ENCODE peak calls at places on chromosomes 13 and 19, in seven cellular contexts. Z is upper lobe of left lung; V is CD8-positive, alpha-beta memory T cell; K is neuronal stem cell; C is WERI-Rb-1; Q is endodermal cell; J is cardiac muscle cell. N is an unnamed sample. For H3K9me3, the result is how much of the 10 kb centered on the place peaks cover.

GRCh38 chr13:111646464-111646855 is 326.0 kb downstream of the TEX29 start:
- DNase-seq in Z (peak), V (no peak), K (no peak), C (no peak), Q (no peak), J (no peak), N (no peak)

GRCh38 chr13:50448535-50448981 is 394.9 kb downstream of the DLEU7 start:
- DNase-seq in Z (no peak), V (no peak), K (no peak), C (no peak), Q (no peak), J (no peak), N (no peak)

GRCh38 chr13:95403349-95404140 is 102.3 kb upstream of the ABCC4 start:
- DNase-seq in Z (no peak), V (no peak), K (peak), C (no peak), Q (peak), J (peak), N (no peak)

GRCh38 chr13:61536443-61536842 is 120.8 kb upstream of the PCDH20 start:
- DNase-seq in Z (no peak), V (no peak), K (no peak), C (no peak), Q (no peak), J (no peak), N (no peak)

GRCh38 chr19:29667941-29668340 is 2.7 kb downstream of the PLEKHF1 start:
- DNase-seq in Z (peak), V (peak), K (no peak), C (no peak), Q (no peak), J (no peak), N (peak)

GRCh38 chr19:50008532-50008931 is 16.6 kb downstream of the VRK3 start:
- DNase-seq in Z (no peak), V (no peak), K (no peak), C (peak), Q (peak), J (peak), N (no peak)

GRCh38 chr13:62653371-62653770 is 1237.7 kb upstream of the PCDH20 start:
- DNase-seq in Z (no peak), V (no peak), K (no peak), C (no peak), Q (no peak), J (no peak), N (no peak)

GRCh38 chr19:6587093-6587820 is 3.7 kb downstream of the CD70 start:
- DNase-seq in Z (no peak), V (no peak), K (no peak), C (no peak), Q (peak), J (no peak), N (no peak)

GRCh38 chr13:99830931-99831330 is 140.6 kb downstream of the ZIC5 start:
- DNase-seq in Z (no peak), V (no peak), K (no peak), C (no peak), Q (peak), J (no peak), N (no peak)

DNA sequence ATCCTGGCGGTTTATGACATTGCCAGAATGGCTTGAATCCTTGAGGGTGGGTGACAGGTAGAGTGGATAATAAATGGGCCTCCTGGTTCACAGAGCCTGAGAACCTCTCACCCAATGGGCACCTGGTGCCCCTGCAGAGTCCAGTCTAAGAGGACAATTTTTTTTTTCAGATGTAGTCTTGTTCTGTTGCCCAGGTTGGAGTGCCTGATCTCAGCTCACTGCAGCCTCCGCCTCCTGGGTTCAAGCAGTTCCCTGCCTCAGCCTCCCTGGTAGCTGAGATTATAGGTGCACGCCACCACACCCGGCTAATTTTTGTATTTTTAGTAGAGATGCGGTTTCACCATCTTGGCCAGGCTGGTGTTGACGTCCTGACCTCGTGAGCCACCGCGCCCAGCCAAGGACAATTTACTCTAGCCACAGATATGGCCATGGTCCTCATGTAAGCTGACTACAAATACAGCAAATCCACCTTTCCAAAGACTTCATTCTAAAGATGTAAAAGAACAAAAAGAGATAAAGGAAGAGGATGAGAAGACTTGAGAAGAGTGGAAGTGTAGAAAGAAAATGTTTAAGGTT is 33.0 kb downstream of the COL4A2 start:
- DNase-seq in Z (no peak), V (no peak), K (no peak), C (no peak), Q (no peak), J (no peak), N (no peak)
- H3K27ac ChIP-seq in Z (peak), V (no peak), K (no peak), C (no peak), Q (no peak), J (peak), N (no peak)

GRCh38 chr19:17214531-17215124 is 529 bp upstream of the USE1 start:
- DNase-seq in Z (no peak), V (no peak), K (no peak), C (no peak), Q (peak), J (no peak), N (no peak)

GRCh38 chr19:17216058-17216670 is 1.0 kb downstream of the USE1 start:
- DNase-seq in Z (no peak), V (no peak), K (no peak), C (no peak), Q (no peak), J (no peak), N (no peak)

GRCh38 chr19:17215125-17215971 is at the start of gene USE1:
- DNase-seq in Z (peak), V (peak), K (peak), C (peak), Q (peak), J (peak), N (peak)

GRCh38 chr19:17211547-17212446 is 3.4 kb upstream of the USE1 start:
- DNase-seq in Z (no peak), V (no peak), K (no peak), C (no peak), Q (no peak), J (no peak), N (no peak)

DNA sequence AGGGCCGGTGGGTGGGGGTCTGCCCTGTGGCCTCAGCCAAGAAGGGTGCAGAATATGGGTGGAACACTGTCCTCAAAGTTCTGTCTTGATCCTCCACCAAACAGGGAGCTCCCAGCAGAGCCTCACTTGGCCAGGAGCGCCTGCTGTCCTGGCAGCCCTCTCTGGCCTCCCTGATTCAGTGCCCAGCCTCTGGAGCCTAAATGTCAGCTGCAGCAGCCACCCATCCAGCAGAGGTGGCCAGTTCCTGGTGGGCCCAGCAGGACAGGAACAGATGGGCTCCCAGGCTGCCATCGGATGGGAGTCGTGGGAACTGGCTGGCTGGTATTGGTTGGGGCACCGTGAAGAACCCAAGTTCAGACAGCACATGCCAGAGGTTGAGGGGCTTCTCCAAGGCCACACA is 1.8 kb upstream of the USE1 start:
- DNase-seq in Z (no peak), V (no peak), K (no peak), C (no peak), Q (no peak), J (no peak), N (no peak)
- H3K9me3 ChIP-seq in Z (under half), V (under half), K (under half), C (under half), Q (under half), J (under half), N (under half)

GRCh38 chr19:31261019-31261595 is 88.1 kb downstream of the TSHZ3 start:
- DNase-seq in Z (no peak), V (no peak), K (no peak), C (no peak), Q (peak), J (no peak), N (no peak)
- H3K27ac ChIP-seq in Z (no peak), V (no peak), K (no peak), C (no peak), Q (no peak), J (no peak), N (no peak)

GRCh38 chr19:34957830-34958751 is 5.9 kb downstream of the ZNF792 start:
- DNase-seq in Z (no peak), V (no peak), K (no peak), C (no peak), Q (no peak), J (no peak), N (no peak)
- H3K9me3 ChIP-seq in Z (half or more), V (half or more), K (under half), C (under half), Q (half or more), J (under half), N (half or more)

DNA sequence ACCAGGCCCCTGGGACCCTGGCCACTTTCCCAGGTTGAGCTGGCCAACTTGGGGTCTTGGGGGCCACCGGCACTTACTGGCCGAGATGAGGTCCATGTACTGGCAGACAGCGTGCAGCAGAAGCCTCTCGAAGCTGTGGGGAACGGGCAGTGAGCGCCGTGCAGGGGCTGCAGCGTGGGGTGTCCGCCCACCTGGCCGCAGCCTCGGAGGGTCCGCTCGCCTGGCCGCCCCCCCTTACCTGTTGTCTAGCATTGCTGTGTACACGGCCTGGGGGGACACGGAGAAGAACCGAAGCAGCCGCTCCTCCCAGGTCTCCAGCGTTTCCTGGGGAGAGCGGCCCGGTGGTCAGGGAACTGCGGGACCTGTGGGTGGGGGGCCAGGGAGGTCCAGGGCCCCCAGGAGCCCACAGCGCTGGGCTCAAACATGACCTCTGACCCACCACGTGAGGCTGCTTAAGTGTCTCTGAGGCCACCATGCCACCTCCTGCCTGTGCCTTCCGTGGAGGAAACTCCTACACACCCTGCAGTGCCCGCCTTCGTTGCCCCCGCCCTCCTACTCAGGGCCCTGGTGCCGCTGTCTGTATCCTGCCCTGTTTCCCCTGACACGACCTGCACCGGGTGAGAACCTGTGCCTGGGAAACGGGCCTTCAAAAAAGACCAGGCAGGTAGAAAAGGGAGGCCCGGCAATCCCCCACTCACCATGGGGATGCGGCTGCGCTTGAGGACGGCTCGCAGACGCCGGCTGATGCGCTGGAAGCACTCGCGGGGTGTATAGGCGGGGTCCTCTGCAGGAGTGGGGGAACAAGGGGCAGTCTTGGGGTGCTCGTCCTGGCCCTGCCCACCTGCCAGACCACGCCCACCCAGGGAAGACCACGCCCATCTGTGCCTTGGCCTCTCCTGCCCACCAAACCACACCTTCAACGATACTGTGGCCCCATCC is 6.3 kb downstream of the RNU6-9 start:
- DNase-seq in Z (no peak), V (no peak), K (no peak), C (no peak), Q (no peak), J (no peak), N (no peak)
- H3K27ac ChIP-seq in Z (no peak), V (no peak), K (no peak), C (no peak), Q (peak), J (no peak), N (peak)

DNA sequence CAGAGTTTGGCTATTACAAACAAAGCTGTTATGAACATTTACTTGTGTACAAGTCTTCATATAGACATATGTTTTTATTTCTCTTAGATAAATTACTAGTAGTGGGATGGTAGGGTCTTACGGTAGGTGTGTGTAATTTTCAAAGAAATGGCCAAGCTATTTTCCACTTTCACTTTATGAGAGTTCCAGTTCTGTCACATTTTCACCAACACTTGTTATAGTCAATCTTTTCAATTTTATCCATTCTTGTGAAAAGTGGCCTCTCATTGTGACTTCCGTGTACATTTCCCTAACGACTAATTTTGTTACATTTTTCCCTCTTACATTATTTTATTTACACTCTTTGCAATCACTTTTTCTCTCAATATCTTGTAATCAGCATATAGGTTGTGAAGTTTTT is 18.3 kb downstream of the MBD3L1 start:
- DNase-seq in Z (no peak), V (no peak), K (no peak), C (no peak), Q (no peak), J (no peak), N (no peak)
- H3K9me3 ChIP-seq in Z (under half), V (under half), K (under half), C (under half), Q (half or more), J (under half), N (under half)

GRCh38 chr19:11260996-11261395 is 1.3 kb downstream of the DOCK6 start:
- DNase-seq in Z (no peak), V (no peak), K (no peak), C (no peak), Q (no peak), J (no peak), N (no peak)

GRCh38 chr19:11263726-11264125 is 1.4 kb upstream of the DOCK6 start:
- DNase-seq in Z (no peak), V (no peak), K (no peak), C (no peak), Q (no peak), J (no peak), N (no peak)

GRCh38 chr19:11261902-11262839 is at the start of gene DOCK6:
- DNase-seq in Z (peak), V (no peak), K (peak), C (peak), Q (peak), J (peak), N (no peak)

GRCh38 chr19:11264452-11265176 is 2.3 kb upstream of the DOCK6 start:
- DNase-seq in Z (peak), V (no peak), K (no peak), C (no peak), Q (peak), J (no peak), N (no peak)

GRCh38 chr19:11261431-11261901 is 858 bp downstream of the DOCK6 start:
- DNase-seq in Z (no peak), V (no peak), K (no peak), C (peak), Q (peak), J (no peak), N (no peak)
- H3K27ac ChIP-seq in Z (peak), V (no peak), K (no peak), C (no peak), Q (no peak), J (no peak), N (no peak)

DNA sequence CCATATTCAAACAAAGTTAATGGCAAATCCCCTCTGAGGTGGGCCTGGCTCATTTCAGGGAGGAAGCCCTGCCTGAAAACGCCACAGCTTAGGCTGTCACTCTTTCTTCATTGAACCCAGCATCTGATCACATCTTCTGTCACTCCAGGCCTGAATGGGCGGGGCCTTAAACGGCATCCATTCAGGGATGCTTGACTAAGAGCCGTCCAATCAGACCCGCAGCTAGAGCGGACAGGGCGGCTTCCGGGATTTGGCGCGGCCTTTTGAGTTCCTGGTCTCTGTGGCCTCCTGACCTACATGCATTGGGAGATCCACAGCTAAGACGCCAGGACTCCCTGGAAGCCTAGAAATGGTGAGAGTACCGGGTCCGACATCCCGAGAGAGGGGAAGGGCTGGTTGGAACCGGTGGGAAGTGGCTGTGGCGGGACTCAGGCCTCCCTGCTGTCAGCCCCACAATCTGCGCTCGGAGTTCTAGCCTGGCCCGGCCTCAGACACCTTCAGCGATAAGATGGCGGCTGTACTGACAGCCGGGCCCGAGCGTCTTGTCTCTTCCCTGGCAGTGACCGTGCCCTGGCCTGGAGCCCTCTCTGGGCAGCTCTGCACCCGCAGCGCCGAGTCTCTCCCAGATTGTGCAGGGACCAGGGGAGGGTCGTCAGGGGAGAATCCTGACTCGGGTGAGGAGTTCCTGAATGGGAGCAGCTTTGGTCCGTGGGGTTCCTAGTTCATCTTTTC is at the start of gene ZNF723:
- DNase-seq in Z (no peak), V (no peak), K (no peak), C (no peak), Q (no peak), J (no peak), N (no peak)
- H3K9me3 ChIP-seq in Z (half or more), V (under half), K (under half), C (under half), Q (half or more), J (under half), N (under half)